ENCODE peak calls at places on chromosomes 5 and 9, in seven cellular contexts. A is fibroblast of lung, P is H9, E is sigmoid colon, S is OCI-LY7, B is transverse colon, V is esophagus squamous epithelium. T is an unnamed sample. For H3K9me3, the result is how much of the 10 kb centered on the place peaks cover.

GRCh38 chr5:142215915-142216681 is 107.5 kb downstream of the NDFIP1 start:
- DNase-seq in A (peak), P (no peak), E (peak), S (no peak), B (peak), V (no peak), T (peak)

GRCh38 chr9:116383956-116384355 is 230.4 kb downstream of the PAPPA start:
- DNase-seq in A (peak), P (no peak), E (no peak), S (no peak), B (no peak), V (no peak), T (peak)

GRCh38 chr9:36872641-36873040 is 161.4 kb downstream of the PAX5 start:
- DNase-seq in A (no peak), P (no peak), E (peak), S (no peak), B (no peak), V (no peak), T (no peak)

GRCh38 chr5:60961685-60962084 is 16.7 kb downstream of the NDUFAF2 start:
- DNase-seq in A (peak), P (no peak), E (no peak), S (no peak), B (no peak), V (no peak), T (no peak)

GRCh38 chr5:168987540-168988300 is 313.2 kb downstream of the SLIT3 start:
- DNase-seq in A (peak), P (peak), E (peak), S (peak), B (peak), V (no peak), T (peak)

GRCh38 chr5:178340637-178341036 is 108.0 kb upstream of the PHYKPL start:
- DNase-seq in A (no peak), P (no peak), E (peak), S (no peak), B (no peak), V (no peak), T (no peak)

GRCh38 chr5:139649082-139649991 is 1.2 kb downstream of the CXXC5 start:
- DNase-seq in A (no peak), P (peak), E (peak), S (peak), B (peak), V (no peak), T (no peak)

GRCh38 chr9:2765250-2765880 is 48.1 kb downstream of the KCNV2 start:
- DNase-seq in A (no peak), P (no peak), E (no peak), S (no peak), B (no peak), V (no peak), T (no peak)

GRCh38 chr9:129617167-129617566 is 3.7 kb downstream of the C9orf50 start:
- DNase-seq in A (peak), P (peak), E (no peak), S (peak), B (no peak), V (no peak), T (peak)

GRCh38 chr9:120974181-120974580 is 47.6 kb upstream of the TRAF1 start:
- DNase-seq in A (no peak), P (no peak), E (no peak), S (no peak), B (no peak), V (no peak), T (no peak)

GRCh38 chr9:95455714-95456113 is 61.1 kb downstream of the PTCH1 start:
- DNase-seq in A (no peak), P (no peak), E (no peak), S (no peak), B (no peak), V (no peak), T (no peak)

GRCh38 chr5:58628626-58629025 is 45.8 kb downstream of the RAB3C start:
- DNase-seq in A (no peak), P (no peak), E (no peak), S (no peak), B (no peak), V (no peak), T (no peak)

GRCh38 chr5:39639618-39640078 is 214.9 kb upstream of the DAB2 start:
- DNase-seq in A (peak), P (no peak), E (no peak), S (no peak), B (no peak), V (no peak), T (no peak)

GRCh38 chr9:111691686-111692329 is 30.4 kb downstream of the GNG10 start:
- DNase-seq in A (peak), P (no peak), E (no peak), S (peak), B (no peak), V (no peak), T (peak)

GRCh38 chr9:118083161-118083560 is 379.0 kb downstream of the TLR4 start:
- DNase-seq in A (no peak), P (no peak), E (no peak), S (no peak), B (no peak), V (no peak), T (no peak)
- H3K9me3 ChIP-seq in A (under half), P (under half), E (under half), S (under half), B (under half), V (under half), T (under half)

GRCh38 chr5:98774192-98775046 is 956 bp downstream of the RGMB start:
- DNase-seq in A (peak), P (peak), E (peak), S (peak), B (peak), V (peak), T (no peak)
- TF ChIP-seq CTCF in A (no peak), P (no peak), E (no peak), S (no peak), B (no peak), V (no peak), T (no peak)

GRCh38 chr9:81974764-81975163 is 13.8 kb upstream of the SPATA31D1 start:
- DNase-seq in A (no peak), P (no peak), E (no peak), S (no peak), B (no peak), V (no peak), T (no peak)
- H3K27ac ChIP-seq in A (no peak), P (no peak), E (no peak), S (no peak), B (no peak), V (no peak), T (no peak)

DNA sequence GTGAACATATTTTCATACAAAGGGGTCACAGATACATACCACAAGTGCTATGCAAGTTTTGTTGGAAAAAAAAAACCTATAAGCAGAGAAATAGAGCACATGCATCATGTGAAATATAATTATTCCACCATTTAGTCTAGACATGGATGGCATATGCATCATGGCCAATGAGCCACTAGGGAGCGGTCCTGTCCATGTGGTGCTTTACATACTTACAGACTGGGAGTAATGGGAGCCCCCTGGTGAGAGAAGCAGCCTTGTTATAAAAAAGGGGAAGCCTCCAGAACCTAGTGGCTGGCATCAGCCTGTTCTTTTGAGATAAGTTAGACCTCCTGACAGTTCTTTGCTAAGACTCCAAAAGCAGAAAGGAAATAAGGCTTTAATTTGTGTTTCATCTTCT is 1524.1 kb downstream of the MAT2B start:
- DNase-seq in A (peak), P (peak), E (no peak), S (peak), B (peak), V (no peak), T (no peak)
- H3K9me3 ChIP-seq in A (under half), P (under half), E (under half), S (under half), B (under half), V (under half), T (under half)

GRCh38 chr5:132647473-132647872 is 10.5 kb upstream of the IL13 start:
- DNase-seq in A (no peak), P (no peak), E (no peak), S (no peak), B (no peak), V (no peak), T (no peak)

GRCh38 chr5:132655821-132656773 is 1.9 kb upstream of the IL13 start:
- DNase-seq in A (peak), P (peak), E (no peak), S (no peak), B (no peak), V (no peak), T (no peak)

GRCh38 chr5:132653716-132654115 is 4.3 kb upstream of the IL13 start:
- DNase-seq in A (no peak), P (no peak), E (no peak), S (no peak), B (no peak), V (no peak), T (no peak)

GRCh38 chr5:132648355-132648754 is 9.6 kb upstream of the IL13 start:
- DNase-seq in A (no peak), P (no peak), E (no peak), S (no peak), B (no peak), V (no peak), T (no peak)

GRCh38 chr5:132651838-132652476 is 6.0 kb upstream of the IL13 start:
- DNase-seq in A (no peak), P (no peak), E (no peak), S (no peak), B (no peak), V (no peak), T (no peak)
- TF ChIP-seq CTCF in A (no peak), P (no peak), E (no peak), S (no peak), B (no peak), V (no peak), T (no peak)

GRCh38 chr9:93204470-93205043 is 20.6 kb downstream of the WNK2 start:
- DNase-seq in A (no peak), P (no peak), E (no peak), S (no peak), B (no peak), V (no peak), T (no peak)

GRCh38 chr9:93205045-93205768 is 21.3 kb downstream of the WNK2 start:
- DNase-seq in A (no peak), P (no peak), E (peak), S (peak), B (no peak), V (no peak), T (no peak)

GRCh38 chr9:93205896-93206575 is 22.1 kb downstream of the WNK2 start:
- DNase-seq in A (no peak), P (no peak), E (no peak), S (no peak), B (no peak), V (no peak), T (no peak)

GRCh38 chr9:93202919-93203712 is 19.2 kb downstream of the WNK2 start:
- DNase-seq in A (no peak), P (no peak), E (no peak), S (no peak), B (no peak), V (no peak), T (no peak)

GRCh38 chr9:93203713-93204469 is 20.0 kb downstream of the WNK2 start:
- DNase-seq in A (no peak), P (no peak), E (no peak), S (no peak), B (no peak), V (no peak), T (no peak)
- H3K27ac ChIP-seq in A (no peak), P (no peak), E (peak), S (no peak), B (peak), V (no peak), T (no peak)

T was measured in AG04450.